ENCODE peak calls at places on chromosomes 11 and 22, in nine cellular contexts. F is astrocyte of the spinal cord, I is stomach, C is MM.1S, R is lung, E is colonic mucosa, K is A549, V is dorsolateral prefrontal cortex, Q is cardiac muscle cell. S is an unnamed sample.
A peak's percentile ranks its signal among the peaks of the same experiment; 100 is the strongest.

GRCh38 chr11:109150603-109151002 is 271.4 kb upstream of the C11orf87 start:
- DNase-seq in F (no peak), I (no peak), C (no peak), R (no peak), E (no peak), K (no peak), V (no peak), Q (no peak), S (no peak)

GRCh38 chr11:36475192-36475591 is 34.9 kb downstream of the TRAF6 start:
- DNase-seq in F (no peak), I (no peak), C (no peak), R (no peak), E (no peak), K (no peak), V (no peak), Q (no peak), S (no peak)

GRCh38 chr22:39087881-39088687 is 9.0 kb upstream of the APOBEC3H start:
- DNase-seq in F (no peak), I (no peak), C (no peak), R (no peak), E (no peak), K (no peak), V (no peak), Q (peak; percentile 80), S (no peak)

GRCh38 chr22:27100789-27101188 is 443.4 kb downstream of the MIAT start:
- DNase-seq in F (peak; percentile 76), I (no peak), C (no peak), R (no peak), E (no peak), K (no peak), V (no peak), Q (peak; percentile 67), S (peak; percentile 60)

GRCh38 chr11:96318850-96319249 is 24.1 kb downstream of the MAML2 start:
- DNase-seq in F (no peak), I (no peak), C (no peak), R (no peak), E (no peak), K (no peak), V (no peak), Q (no peak), S (no peak)

GRCh38 chr11:104956528-104956927 is 11.8 kb downstream of the CASP4 start:
- DNase-seq in F (no peak), I (no peak), C (no peak), R (no peak), E (no peak), K (peak; percentile 0), V (no peak), Q (no peak), S (no peak)

GRCh38 chr11:813440-814096 is 3.8 kb downstream of the RPLP2 start:
- DNase-seq in F (no peak), I (no peak), C (no peak), R (no peak), E (no peak), K (no peak), V (no peak), Q (no peak), S (no peak)

GRCh38 chr11:35969089-35970046 is 25.5 kb downstream of the LDLRAD3 start:
- DNase-seq in F (peak; percentile 43), I (peak; percentile 78), C (no peak), R (peak; percentile 52), E (peak; percentile 18), K (no peak), V (no peak), Q (no peak), S (no peak)

GRCh38 chr11:27234961-27235360 is 128.1 kb downstream of the CCDC34 start:
- DNase-seq in F (no peak), I (no peak), C (no peak), R (no peak), E (peak; percentile 68), K (no peak), V (no peak), Q (no peak), S (no peak)

GRCh38 chr11:118051611-118052461 is 25.0 kb upstream of the TMPRSS4 start:
- DNase-seq in F (no peak), I (peak; percentile 27), C (peak; percentile 30), R (no peak), E (no peak), K (no peak), V (no peak), Q (no peak), S (no peak)

GRCh38 chr11:35105319-35106063 is 33.5 kb upstream of the CD44 start:
- DNase-seq in F (no peak), I (no peak), C (no peak), R (no peak), E (no peak), K (no peak), V (no peak), Q (peak; percentile 23), S (no peak)

GRCh38 chr11:8671242-8671641 is 11.2 kb downstream of the TRIM66 start:
- DNase-seq in F (peak; percentile 97), I (no peak), C (no peak), R (no peak), E (peak; percentile 39), K (peak; percentile 48), V (peak; percentile 74), Q (no peak), S (peak; percentile 95)

GRCh38 chr11:26137651-26138050 is 194.3 kb upstream of the ANO3 start:
- DNase-seq in F (no peak), I (no peak), C (no peak), R (no peak), E (no peak), K (no peak), V (no peak), Q (no peak), S (no peak)

GRCh38 chr11:72951193-72951592 is 137.0 kb downstream of the ATG16L2 start:
- DNase-seq in F (no peak), I (no peak), C (no peak), R (no peak), E (no peak), K (peak; percentile 22), V (no peak), Q (no peak), S (no peak)

GRCh38 chr11:96288915-96289314 is 54.1 kb downstream of the MAML2 start:
- DNase-seq in F (no peak), I (no peak), C (peak; percentile 55), R (no peak), E (no peak), K (no peak), V (no peak), Q (no peak), S (no peak)

GRCh38 chr22:40396882-40397281 is 26.5 kb downstream of the SGSM3 start:
- DNase-seq in F (peak; percentile 80), I (peak; percentile 91), C (no peak), R (peak; percentile 64), E (peak; percentile 91), K (no peak), V (no peak), Q (no peak), S (peak; percentile 52)

GRCh38 chr11:1877211-1878133 is 14.2 kb downstream of the PRR33 start:
- DNase-seq in F (peak; percentile 72), I (peak; percentile 61), C (no peak), R (no peak), E (peak; percentile 45), K (no peak), V (no peak), Q (no peak), S (no peak)

GRCh38 chr22:49481651-49482399 is 345.8 kb downstream of the BRD1 start:
- DNase-seq in F (no peak), I (no peak), C (no peak), R (no peak), E (no peak), K (no peak), V (no peak), Q (no peak), S (no peak)
- H3K4me3 ChIP-seq in F (no peak overlapping the region), I (no peak overlapping the region), C (no peak overlapping the region), R (no peak overlapping the region), E (no peak overlapping the region), K (peak overlapping the region; percentile 33), V (no peak overlapping the region), Q (no peak overlapping the region), S (no peak overlapping the region)

GRCh38 chr11:32072872-32073661 is 17.8 kb upstream of the RCN1 start:
- DNase-seq in F (no peak), I (no peak), C (no peak), R (no peak), E (no peak), K (no peak), V (no peak), Q (no peak), S (no peak)

GRCh38 chr11:32069361-32070058 is 21.4 kb upstream of the RCN1 start:
- DNase-seq in F (no peak), I (no peak), C (no peak), R (no peak), E (no peak), K (no peak), V (no peak), Q (no peak), S (no peak)

GRCh38 chr11:32068134-32068533 is 22.7 kb upstream of the RCN1 start:
- DNase-seq in F (peak; percentile 20), I (no peak), C (no peak), R (no peak), E (no peak), K (no peak), V (no peak), Q (no peak), S (no peak)

GRCh38 chr11:32070707-32071106 is 20.2 kb upstream of the RCN1 start:
- DNase-seq in F (no peak), I (no peak), C (no peak), R (no peak), E (no peak), K (no peak), V (no peak), Q (no peak), S (no peak)

GRCh38 chr11:32071811-32072210 is 19.1 kb upstream of the RCN1 start:
- DNase-seq in F (peak; percentile 70), I (no peak), C (no peak), R (no peak), E (no peak), K (peak; percentile 41), V (no peak), Q (peak; percentile 35), S (peak; percentile 59)
- TF ChIP-seq CTCF in F (peak; percentile 70), I (peak; percentile 15), C (peak; percentile 7), R (no peak), E (no peak), K (no peak), V (no peak), Q (peak; percentile 66), S (peak; percentile 76)

GRCh38 chr22:50683994-50684371 is 11.4 kb downstream of the SHANK3 start:
- DNase-seq in F (no peak), I (peak; percentile 13), C (no peak), R (no peak), E (no peak), K (no peak), V (no peak), Q (no peak), S (no peak)
- H3K4me3 ChIP-seq in F (no peak overlapping the region), I (no peak overlapping the region), C (no peak overlapping the region), R (no peak overlapping the region), E (no peak overlapping the region), K (no peak overlapping the region), V (no peak overlapping the region), Q (no peak overlapping the region), S (no peak overlapping the region)

DNA sequence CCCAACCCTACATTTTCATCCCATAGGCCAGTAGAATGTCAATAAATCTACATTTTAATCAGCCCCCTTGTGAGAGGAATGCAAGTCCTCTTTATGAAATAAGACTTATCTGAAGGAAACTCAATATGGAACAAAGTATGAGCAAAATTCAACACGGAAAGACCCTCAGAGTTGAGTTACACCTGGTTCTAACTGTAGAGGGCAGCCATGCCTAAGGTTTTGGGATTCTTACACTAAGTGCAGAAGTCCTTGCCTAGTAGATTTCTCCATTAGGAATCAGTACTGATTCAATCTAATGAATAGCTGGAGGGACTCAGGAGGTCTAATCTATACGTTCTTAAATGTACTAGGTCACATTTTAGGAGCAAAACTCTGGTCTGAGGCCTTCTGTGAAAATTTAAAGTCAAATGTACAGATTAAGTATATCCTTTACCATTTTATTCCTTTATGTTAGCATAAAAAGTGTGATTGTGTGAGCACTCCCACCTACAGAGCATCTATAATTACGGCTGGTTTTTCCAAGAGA is 904.5 kb downstream of the DLG2 start:
- DNase-seq in F (no peak), I (no peak), C (peak; percentile 39), R (no peak), E (no peak), K (peak; percentile 12), V (no peak), Q (peak; percentile 28), S (no peak)
- TF ChIP-seq CTCF in F (no peak), I (no peak), C (peak; percentile 68), R (no peak), E (no peak), K (no peak), V (no peak), Q (no peak), S (no peak)